ENCODE peak calls at places on chromosomes 12 and 14, in eight cellular contexts. A, O, B, F, V, W, K and I are unnamed samples.

GRCh38 chr14:50335389-50335788 is 23.3 kb downstream of the DMAC2L start:
- DNase-seq in A (peak), O (peak), B (peak), F (no peak), V (peak), W (peak), K (no peak), I (peak)

GRCh38 chr14:75381642-75382041 is 46.2 kb upstream of the JDP2 start:
- DNase-seq in A (no peak), O (no peak), B (no peak), F (no peak), V (no peak), W (no peak), K (no peak), I (no peak)

GRCh38 chr14:52998376-52999010 is 47.6 kb upstream of the FERMT2 start:
- DNase-seq in A (no peak), O (peak), B (peak), F (no peak), V (no peak), W (no peak), K (peak), I (no peak)

GRCh38 chr12:64635356-64635998 is 25.2 kb downstream of the RASSF3 start:
- DNase-seq in A (no peak), O (no peak), B (no peak), F (no peak), V (no peak), W (no peak), K (no peak), I (no peak)

GRCh38 chr12:32171211-32171610 is 64.6 kb downstream of the BICD1 start:
- DNase-seq in A (no peak), O (no peak), B (no peak), F (no peak), V (peak), W (no peak), K (no peak), I (no peak)

GRCh38 chr14:43988989-43989388 is 518.1 kb downstream of the FSCB start:
- DNase-seq in A (no peak), O (no peak), B (no peak), F (no peak), V (no peak), W (no peak), K (no peak), I (no peak)

GRCh38 chr14:76687611-76688372 is 73.5 kb upstream of the VASH1 start:
- DNase-seq in A (no peak), O (no peak), B (no peak), F (no peak), V (peak), W (no peak), K (no peak), I (no peak)

GRCh38 chr12:51218607-51219161 is 822 bp upstream of the POU6F1 start:
- DNase-seq in A (no peak), O (no peak), B (no peak), F (no peak), V (peak), W (no peak), K (no peak), I (no peak)

GRCh38 chr14:86221755-86222154 is 691.8 kb downstream of the FLRT2 start:
- DNase-seq in A (no peak), O (no peak), B (no peak), F (no peak), V (no peak), W (no peak), K (peak), I (no peak)

GRCh38 chr14:100067481-100067880 is 2.3 kb downstream of the EVL start:
- DNase-seq in A (no peak), O (no peak), B (no peak), F (no peak), V (no peak), W (no peak), K (no peak), I (no peak)

GRCh38 chr14:105881021-105881930 is 354.9 kb downstream of the TMEM121 start:
- DNase-seq in A (peak), O (no peak), B (no peak), F (no peak), V (peak), W (no peak), K (no peak), I (no peak)